ENCODE peak calls at places on chromosomes 5 and 9, in ten cellular contexts. I, H, M, C, F, E, Q, X, A and N are unnamed samples.

GRCh38 chr5:181100121-181101015 is 30.6 kb downstream of the OR2V1 start:
- DNase-seq in A (no peak), C (no peak), X (peak), F (no peak), H (no peak), E (peak), M (no peak), Q (no peak), I (no peak), N (peak)

GRCh38 chr9:33446507-33447403 is 638 bp downstream of the AQP3 start:
- DNase-seq in H (peak), X (peak), M (no peak), C (peak), E (peak), F (peak), Q (no peak), A (peak), I (peak), N (peak)

GRCh38 chr9:112754578-112754977 is 4.0 kb downstream of the SNX30 start:
- DNase-seq in C (peak), A (peak), H (no peak), X (peak), F (peak), Q (no peak), M (no peak), I (no peak), E (no peak), N (peak)

GRCh38 chr9:33161011-33161588 is 6.0 kb downstream of the B4GALT1 start:
- DNase-seq in H (no peak), M (peak), X (peak), F (peak), I (peak), Q (no peak), A (peak), E (peak), C (peak), N (peak)

GRCh38 chr5:158162026-158162425 is 303.1 kb upstream of the CLINT1 start:
- DNase-seq in H (no peak), A (no peak), X (no peak), E (no peak), F (no peak), M (no peak), C (no peak), I (no peak), Q (no peak), N (peak)

GRCh38 chr9:73116030-73116429 is 35.6 kb upstream of the ANXA1 start:
- DNase-seq in I (no peak), E (peak), F (peak), M (no peak), H (no peak), A (no peak), X (peak), Q (no peak), C (peak), N (no peak)

GRCh38 chr9:73807956-73808355 is 656.3 kb downstream of the ANXA1 start:
- DNase-seq in E (peak), F (no peak), C (no peak), Q (no peak), X (no peak), I (no peak), M (no peak), H (no peak), A (no peak), N (no peak)

GRCh38 chr5:132677191-132677590 is 3.4 kb downstream of the IL4 start:
- DNase-seq in M (no peak), Q (no peak), F (peak), A (peak), X (peak), E (peak), I (no peak), H (no peak), C (no peak), N (peak)

GRCh38 chr9:93266521-93267001 is 82.6 kb downstream of the WNK2 start:
- DNase-seq in F (no peak), X (no peak), C (no peak), Q (no peak), M (no peak), I (no peak), E (no peak), A (no peak), H (no peak), N (no peak)

GRCh38 chr5:178114325-178115135 is 1.2 kb downstream of the N4BP3 start:
- DNase-seq in M (peak), A (no peak), I (no peak), X (no peak), C (peak), Q (no peak), H (peak), E (no peak), F (no peak), N (peak)